ENCODE peak calls at places on chromosomes 7 and 10, in four cellular contexts. One of them, this sample, is unnamed.

GRCh38 chr10:123301077-123301875 is 147.1 kb downstream of the BUB3 start:
- DNase-seq in NK-92 treated with Interleukin-12 subunit alpha and Interleukin-12 subunit beta, amount 100 ng/mL, for 24 hours: no peak
- DNase-seq in HepG2: no peak
- DNase-seq in NCI-H748 treated with DMSO at 0.1 percent for 48 hours: peak
- DNase-seq in this sample: no peak

GRCh38 chr7:98456851-98457250 is 56.0 kb upstream of the BAIAP2L1 start:
- DNase-seq in NK-92 treated with Interleukin-12 subunit alpha and Interleukin-12 subunit beta, amount 100 ng/mL, for 24 hours: no peak
- DNase-seq in HepG2: no peak
- DNase-seq in NCI-H748 treated with DMSO at 0.1 percent for 48 hours: no peak
- DNase-seq in this sample: no peak

GRCh38 chr10:33134011-33134751 is 176.2 kb upstream of the ITGB1 start:
- DNase-seq in NCI-H748 treated with DMSO at 0.1 percent for 48 hours: no peak
- DNase-seq in NK-92 treated with Interleukin-12 subunit alpha and Interleukin-12 subunit beta, amount 100 ng/mL, for 24 hours: no peak
- DNase-seq in HepG2: peak
- DNase-seq in this sample: peak

GRCh38 chr10:88974012-88974411 is 16.6 kb upstream of the FAS start:
- DNase-seq in HepG2: no peak
- DNase-seq in NCI-H748 treated with DMSO at 0.1 percent for 48 hours: no peak
- DNase-seq in NK-92 treated with Interleukin-12 subunit alpha and Interleukin-12 subunit beta, amount 100 ng/mL, for 24 hours: no peak
- DNase-seq in this sample: no peak

GRCh38 chr10:126935263-126935946 is 30.2 kb downstream of the DOCK1 start:
- DNase-seq in HepG2: no peak
- DNase-seq in NCI-H748 treated with DMSO at 0.1 percent for 48 hours: no peak
- DNase-seq in NK-92 treated with Interleukin-12 subunit alpha and Interleukin-12 subunit beta, amount 100 ng/mL, for 24 hours: no peak
- DNase-seq in this sample: no peak

GRCh38 chr7:3168869-3169268 is 125.2 kb upstream of the CARD11 start:
- DNase-seq in NCI-H748 treated with DMSO at 0.1 percent for 48 hours: no peak
- DNase-seq in NK-92 treated with Interleukin-12 subunit alpha and Interleukin-12 subunit beta, amount 100 ng/mL, for 24 hours: no peak
- DNase-seq in HepG2: peak
- DNase-seq in this sample: no peak

GRCh38 chr7:19928247-19928646 is 154.8 kb upstream of the TMEM196 start:
- DNase-seq in NK-92 treated with Interleukin-12 subunit alpha and Interleukin-12 subunit beta, amount 100 ng/mL, for 24 hours: no peak
- DNase-seq in HepG2: no peak
- DNase-seq in NCI-H748 treated with DMSO at 0.1 percent for 48 hours: no peak
- DNase-seq in this sample: no peak

GRCh38 chr7:137664846-137665245 is 181.9 kb downstream of the DGKI start:
- DNase-seq in NK-92 treated with Interleukin-12 subunit alpha and Interleukin-12 subunit beta, amount 100 ng/mL, for 24 hours: no peak
- DNase-seq in HepG2: no peak
- DNase-seq in NCI-H748 treated with DMSO at 0.1 percent for 48 hours: no peak
- DNase-seq in this sample: no peak

GRCh38 chr10:11698691-11699545 is 43.3 kb upstream of the ECHDC3 start:
- DNase-seq in HepG2: peak
- DNase-seq in NK-92 treated with Interleukin-12 subunit alpha and Interleukin-12 subunit beta, amount 100 ng/mL, for 24 hours: no peak
- DNase-seq in NCI-H748 treated with DMSO at 0.1 percent for 48 hours: no peak
- DNase-seq in this sample: no peak

GRCh38 chr7:133434246-133434865 is 181.5 kb downstream of the EXOC4 start:
- DNase-seq in NCI-H748 treated with DMSO at 0.1 percent for 48 hours: no peak
- DNase-seq in HepG2: peak
- DNase-seq in NK-92 treated with Interleukin-12 subunit alpha and Interleukin-12 subunit beta, amount 100 ng/mL, for 24 hours: no peak
- DNase-seq in this sample: no peak

This sample was measured in DMS153.